ENCODE peak calls at places on chromosome 7, in eight cellular contexts. One of them, this sample, is unnamed.

GRCh38 chr7:10793995-10794780 is 179.5 kb upstream of the PHF14 start:
- DNase-seq in AG04449: no peak
- DNase-seq in A549: no peak
- DNase-seq in pancreas: no peak
- DNase-seq in spleen: no peak
- DNase-seq in CD4-positive, alpha-beta T cell: no peak
- DNase-seq in H9: no peak
- DNase-seq in adrenal gland: no peak
- DNase-seq in this sample: no peak

GRCh38 chr7:47149971-47150370 is 431.9 kb downstream of the TNS3 start:
- DNase-seq in H9: no peak
- DNase-seq in CD4-positive, alpha-beta T cell: no peak
- DNase-seq in adrenal gland: no peak
- DNase-seq in A549: no peak
- DNase-seq in AG04449: no peak
- DNase-seq in pancreas: no peak
- DNase-seq in spleen: no peak
- DNase-seq in this sample: no peak

GRCh38 chr7:47968852-47969774 is 10.3 kb downstream of the HUS1 start:
- DNase-seq in spleen: no peak
- DNase-seq in AG04449: no peak
- DNase-seq in H9: peak; percentile 76
- DNase-seq in CD4-positive, alpha-beta T cell: peak; percentile 28
- DNase-seq in A549: peak; percentile 82
- DNase-seq in adrenal gland: peak; percentile 61
- DNase-seq in pancreas: peak; percentile 71
- DNase-seq in this sample: peak; percentile 85

GRCh38 chr7:17680943-17681351 is 259.3 kb downstream of the SNX13 start:
- DNase-seq in CD4-positive, alpha-beta T cell: no peak
- DNase-seq in AG04449: no peak
- DNase-seq in A549: no peak
- DNase-seq in pancreas: no peak
- DNase-seq in spleen: no peak
- DNase-seq in H9: no peak
- DNase-seq in adrenal gland: no peak
- DNase-seq in this sample: no peak

GRCh38 chr7:51316666-51317581 is at the start of gene COBL:
- DNase-seq in H9: peak; percentile 77
- DNase-seq in AG04449: no peak
- DNase-seq in A549: peak; percentile 25
- DNase-seq in pancreas: peak; percentile 77
- DNase-seq in adrenal gland: no peak
- DNase-seq in CD4-positive, alpha-beta T cell: no peak
- DNase-seq in spleen: no peak
- DNase-seq in this sample: peak; percentile 83

GRCh38 chr7:16638282-16639265 is 7.0 kb downstream of the ANKMY2 start:
- DNase-seq in adrenal gland: no peak
- DNase-seq in spleen: no peak
- DNase-seq in A549: no peak
- DNase-seq in pancreas: no peak
- DNase-seq in H9: no peak
- DNase-seq in AG04449: no peak
- DNase-seq in CD4-positive, alpha-beta T cell: no peak
- DNase-seq in this sample: no peak

GRCh38 chr7:82506208-82506607 is 62.6 kb upstream of the CACNA2D1 start:
- DNase-seq in spleen: no peak
- DNase-seq in A549: no peak
- DNase-seq in adrenal gland: no peak
- DNase-seq in CD4-positive, alpha-beta T cell: no peak
- DNase-seq in AG04449: no peak
- DNase-seq in pancreas: no peak
- DNase-seq in H9: no peak
- DNase-seq in this sample: no peak

GRCh38 chr7:138954545-138955475 is 26.4 kb downstream of the KIAA1549 start:
- DNase-seq in adrenal gland: peak; percentile 21
- DNase-seq in pancreas: no peak
- DNase-seq in A549: no peak
- DNase-seq in AG04449: no peak
- DNase-seq in spleen: no peak
- DNase-seq in H9: peak; percentile 56
- DNase-seq in CD4-positive, alpha-beta T cell: no peak
- DNase-seq in this sample: no peak

GRCh38 chr7:77729574-77730348 is 33.5 kb downstream of the RSBN1L start:
- DNase-seq in pancreas: no peak
- DNase-seq in A549: no peak
- DNase-seq in AG04449: no peak
- DNase-seq in spleen: no peak
- DNase-seq in CD4-positive, alpha-beta T cell: no peak
- DNase-seq in H9: no peak
- DNase-seq in adrenal gland: no peak
- DNase-seq in this sample: no peak

DNA sequence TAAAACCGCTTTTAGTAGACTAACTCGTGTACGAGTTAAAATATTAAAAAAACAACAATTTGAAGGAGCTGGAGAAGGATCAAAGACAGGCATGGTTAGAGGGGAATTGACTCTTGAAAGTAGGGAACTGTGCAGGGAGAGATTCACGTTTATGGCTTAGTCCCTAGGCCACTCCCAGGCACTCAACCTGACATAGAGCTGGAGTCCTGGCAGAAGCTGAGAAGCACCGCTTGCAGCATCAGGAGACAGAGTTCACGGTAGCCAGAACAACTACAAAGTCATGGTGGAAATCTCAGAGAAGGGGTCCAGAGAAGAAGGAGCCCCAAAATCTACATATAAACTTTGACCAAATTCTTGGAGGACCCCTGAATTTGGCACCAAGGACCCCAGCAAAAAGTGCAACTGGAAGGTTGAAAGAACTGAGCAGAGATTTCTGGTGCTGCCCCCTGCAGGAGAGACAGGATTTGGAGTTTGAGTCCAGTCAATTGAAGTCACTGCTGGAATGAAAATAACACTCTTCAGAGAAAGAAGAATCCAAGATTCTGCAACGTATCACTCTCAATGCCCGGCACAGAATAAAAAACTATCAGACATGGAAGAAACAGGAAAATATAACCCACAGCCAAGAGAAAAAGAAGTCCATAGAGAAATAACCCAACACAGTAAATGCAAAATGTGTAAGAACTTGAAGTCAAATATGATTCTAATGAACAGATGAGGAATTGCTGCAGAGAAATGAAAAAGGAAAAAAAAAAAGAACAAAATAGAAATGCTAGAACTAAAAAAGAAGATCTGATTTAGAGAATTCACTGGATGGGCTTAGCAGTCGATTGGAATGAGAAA is 493.3 kb upstream of the PODXL start:
- DNase-seq in adrenal gland: peak; percentile 54
- DNase-seq in AG04449: no peak
- DNase-seq in CD4-positive, alpha-beta T cell: no peak
- DNase-seq in A549: peak; percentile 37
- DNase-seq in H9: peak; percentile 60
- DNase-seq in pancreas: peak; percentile 70
- DNase-seq in spleen: no peak
- DNase-seq in this sample: no peak
- TF ChIP-seq CTCF in adrenal gland: peak; percentile 31
- TF ChIP-seq CTCF in AG04449: peak; percentile 52
- TF ChIP-seq CTCF in CD4-positive, alpha-beta T cell: peak; percentile 48
- TF ChIP-seq CTCF in A549: peak; percentile 63
- TF ChIP-seq CTCF in H9: peak; percentile 88
- TF ChIP-seq CTCF in pancreas: peak; percentile 48
- TF ChIP-seq CTCF in spleen: peak; percentile 19
- TF ChIP-seq CTCF in this sample: peak; percentile 81

GRCh38 chr7:151078233-151079040 is 2.2 kb downstream of the FASTK start:
- DNase-seq in pancreas: no peak
- DNase-seq in CD4-positive, alpha-beta T cell: no peak
- DNase-seq in AG04449: no peak
- DNase-seq in adrenal gland: peak; percentile 38
- DNase-seq in A549: no peak
- DNase-seq in H9: no peak
- DNase-seq in spleen: peak; percentile 80
- DNase-seq in this sample: no peak

GRCh38 chr7:151077705-151078232 is 2.8 kb downstream of the FASTK start:
- DNase-seq in CD4-positive, alpha-beta T cell: no peak
- DNase-seq in pancreas: no peak
- DNase-seq in adrenal gland: peak; percentile 5
- DNase-seq in spleen: peak; percentile 66
- DNase-seq in A549: no peak
- DNase-seq in H9: no peak
- DNase-seq in AG04449: no peak
- DNase-seq in this sample: no peak

GRCh38 chr7:151075662-151075971 is 5.0 kb downstream of the FASTK start:
- DNase-seq in CD4-positive, alpha-beta T cell: no peak
- DNase-seq in H9: no peak
- DNase-seq in AG04449: no peak
- DNase-seq in spleen: no peak
- DNase-seq in adrenal gland: no peak
- DNase-seq in A549: no peak
- DNase-seq in pancreas: no peak
- DNase-seq in this sample: peak; percentile 38

GRCh38 chr7:151075978-151076426 is 4.6 kb downstream of the FASTK start:
- DNase-seq in spleen: no peak
- DNase-seq in pancreas: no peak
- DNase-seq in CD4-positive, alpha-beta T cell: no peak
- DNase-seq in A549: no peak
- DNase-seq in AG04449: no peak
- DNase-seq in H9: no peak
- DNase-seq in adrenal gland: no peak
- DNase-seq in this sample: peak; percentile 31

GRCh38 chr7:151076863-151077704 is 3.5 kb downstream of the FASTK start:
- DNase-seq in CD4-positive, alpha-beta T cell: no peak
- DNase-seq in H9: peak; percentile 81
- DNase-seq in AG04449: no peak
- DNase-seq in A549: peak; percentile 70
- DNase-seq in pancreas: no peak
- DNase-seq in spleen: peak; percentile 71
- DNase-seq in adrenal gland: no peak
- DNase-seq in this sample: peak; percentile 48
- TF ChIP-seq CTCF in CD4-positive, alpha-beta T cell: no peak
- TF ChIP-seq CTCF in H9: peak; percentile 63
- TF ChIP-seq CTCF in AG04449: peak; percentile 49
- TF ChIP-seq CTCF in A549: no peak
- TF ChIP-seq CTCF in pancreas: no peak
- TF ChIP-seq CTCF in spleen: no peak
- TF ChIP-seq CTCF in adrenal gland: no peak
- TF ChIP-seq CTCF in this sample: peak; percentile 44

GRCh38 chr7:110839866-110840265 is 251.1 kb upstream of the LRRN3 start:
- DNase-seq in adrenal gland: peak; percentile 16
- DNase-seq in CD4-positive, alpha-beta T cell: no peak
- DNase-seq in H9: no peak
- DNase-seq in pancreas: no peak
- DNase-seq in spleen: no peak
- DNase-seq in A549: no peak
- DNase-seq in AG04449: no peak
- DNase-seq in this sample: no peak
- TF ChIP-seq CTCF in adrenal gland: no peak
- TF ChIP-seq CTCF in CD4-positive, alpha-beta T cell: no peak
- TF ChIP-seq CTCF in H9: peak; percentile 53
- TF ChIP-seq CTCF in pancreas: no peak
- TF ChIP-seq CTCF in spleen: no peak
- TF ChIP-seq CTCF in A549: no peak
- TF ChIP-seq CTCF in AG04449: peak; percentile 17
- TF ChIP-seq CTCF in this sample: peak; percentile 13

GRCh38 chr7:78779788-78780187 is 673.7 kb downstream of the MAGI2 start:
- DNase-seq in AG04449: no peak
- DNase-seq in pancreas: no peak
- DNase-seq in A549: no peak
- DNase-seq in H9: no peak
- DNase-seq in CD4-positive, alpha-beta T cell: no peak
- DNase-seq in spleen: no peak
- DNase-seq in adrenal gland: no peak
- DNase-seq in this sample: no peak
- TF ChIP-seq CTCF in AG04449: no peak
- TF ChIP-seq CTCF in pancreas: no peak
- TF ChIP-seq CTCF in A549: no peak
- TF ChIP-seq CTCF in H9: peak; percentile 39
- TF ChIP-seq CTCF in CD4-positive, alpha-beta T cell: no peak
- TF ChIP-seq CTCF in spleen: no peak
- TF ChIP-seq CTCF in adrenal gland: no peak
- TF ChIP-seq CTCF in this sample: no peak

DNA sequence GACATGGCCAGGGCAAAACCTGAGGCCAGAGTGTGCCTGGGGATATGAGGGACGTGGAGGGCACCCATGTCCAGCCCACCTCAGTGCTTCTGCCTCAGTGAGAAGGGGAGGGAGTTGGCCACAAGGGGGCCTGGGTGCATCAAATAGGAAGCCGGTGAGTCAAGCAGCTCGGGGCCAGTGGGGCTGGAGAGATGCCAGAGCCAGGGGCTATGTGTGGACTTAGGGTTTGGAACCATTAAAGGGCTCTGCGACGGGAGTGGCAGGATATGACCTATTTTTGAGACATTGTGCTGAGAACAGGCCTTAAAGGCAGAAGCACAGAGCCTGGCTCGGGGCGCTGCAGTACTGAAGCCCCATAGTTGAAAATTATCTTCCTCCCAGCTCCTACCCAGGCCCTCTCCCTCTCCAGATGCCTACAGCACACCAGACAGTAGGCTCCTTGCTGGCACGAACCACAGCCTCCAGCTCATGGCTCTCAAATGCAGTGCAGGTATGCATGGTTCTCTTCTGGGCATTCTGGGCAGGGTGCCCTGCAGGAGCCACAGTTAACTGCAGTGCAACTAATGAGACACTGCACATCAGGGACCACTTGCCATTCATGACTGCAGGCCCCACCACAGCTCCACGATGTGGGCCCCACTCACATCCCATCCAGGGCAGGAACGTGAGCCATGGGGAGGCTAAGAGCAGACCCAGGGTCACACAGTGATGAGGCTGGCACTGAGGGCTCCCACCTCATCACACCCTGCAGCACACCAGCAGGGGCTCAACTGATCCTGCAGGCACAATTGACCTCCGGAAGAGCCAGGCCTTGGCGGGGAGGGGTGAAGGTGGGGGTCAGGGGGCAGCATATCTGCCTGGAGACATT is 7.2 kb upstream of the PGAM2 start:
- DNase-seq in H9: peak; percentile 80
- DNase-seq in CD4-positive, alpha-beta T cell: no peak
- DNase-seq in spleen: peak; percentile 86
- DNase-seq in A549: peak; percentile 78
- DNase-seq in adrenal gland: peak; percentile 87
- DNase-seq in AG04449: no peak
- DNase-seq in pancreas: no peak
- DNase-seq in this sample: peak; percentile 71
- TF ChIP-seq CTCF in H9: peak; percentile 78
- TF ChIP-seq CTCF in CD4-positive, alpha-beta T cell: peak; percentile 17
- TF ChIP-seq CTCF in spleen: peak; percentile 35
- TF ChIP-seq CTCF in A549: peak; percentile 68
- TF ChIP-seq CTCF in adrenal gland: peak; percentile 73
- TF ChIP-seq CTCF in AG04449: peak; percentile 94
- TF ChIP-seq CTCF in pancreas: peak; percentile 20
- TF ChIP-seq CTCF in this sample: peak; percentile 58

This sample was measured in Caco-2.